ENCODE peak calls at places on chromosomes 16 and 17, in nine cellular contexts. N is EL, V is heart left ventricle, C is trophoblast cell, Q is T-cell, U is sciatic nerve, T is aorta, E is KG1, P is transverse colon. B is an unnamed sample.

GRCh38 chr17:512926-513325 is 160.3 kb upstream of the RPH3AL start:
- DNase-seq in N (peak), V (no peak), C (no peak), Q (no peak), U (no peak), T (peak), E (no peak), P (no peak), B (no peak)

GRCh38 chr16:530111-530817 is 2.8 kb downstream of the CAPN15 start:
- DNase-seq in N (no peak), V (no peak), C (no peak), Q (no peak), U (no peak), T (no peak), E (no peak), P (peak), B (no peak)

GRCh38 chr17:1491406-1492248 is 859 bp downstream of the MYO1C start:
- DNase-seq in N (peak), V (peak), C (peak), Q (no peak), U (peak), T (peak), E (no peak), P (peak), B (peak)

GRCh38 chr17:64736804-64737492 is 74.8 kb upstream of the SMURF2 start:
- DNase-seq in N (peak), V (peak), C (peak), Q (peak), U (no peak), T (no peak), E (peak), P (peak), B (peak)

GRCh38 chr17:57749701-57750100 is 4.6 kb upstream of the CCDC182 start:
- DNase-seq in N (no peak), V (no peak), C (no peak), Q (no peak), U (no peak), T (no peak), E (no peak), P (no peak), B (no peak)

GRCh38 chr17:62740066-62740465 is 68.0 kb downstream of the MARCHF10 start:
- DNase-seq in N (no peak), V (no peak), C (peak), Q (no peak), U (no peak), T (no peak), E (no peak), P (no peak), B (no peak)

GRCh38 chr16:57802635-57803412 is 533 bp upstream of the KIFC3 start:
- DNase-seq in N (no peak), V (no peak), C (no peak), Q (no peak), U (no peak), T (no peak), E (no peak), P (no peak), B (no peak)

GRCh38 chr17:40344321-40345160 is 20.0 kb downstream of the GJD3 start:
- DNase-seq in N (no peak), V (no peak), C (no peak), Q (no peak), U (no peak), T (no peak), E (no peak), P (peak), B (no peak)

GRCh38 chr17:82092094-82092586 is 5.9 kb downstream of the FASN start:
- DNase-seq in N (no peak), V (no peak), C (no peak), Q (no peak), U (no peak), T (no peak), E (no peak), P (no peak), B (no peak)

GRCh38 chr17:58741121-58741625 is 14.5 kb upstream of the PPM1E start:
- DNase-seq in N (peak), V (no peak), C (peak), Q (no peak), U (no peak), T (no peak), E (no peak), P (no peak), B (no peak)

GRCh38 chr17:12415031-12415430 is 250.7 kb upstream of the MYOCD start:
- DNase-seq in N (peak), V (no peak), C (peak), Q (no peak), U (no peak), T (no peak), E (no peak), P (no peak), B (no peak)

GRCh38 chr17:37182786-37183185 is 193.0 kb upstream of the C17orf78 start:
- DNase-seq in N (peak), V (no peak), C (no peak), Q (no peak), U (no peak), T (no peak), E (no peak), P (no peak), B (no peak)

GRCh38 chr17:64540118-64540776 is 33.5 kb downstream of the CEP95 start:
- DNase-seq in N (no peak), V (no peak), C (peak), Q (no peak), U (no peak), T (no peak), E (no peak), P (no peak), B (no peak)

GRCh38 chr17:65122836-65123756 is 14.1 kb upstream of the RGS9 start:
- DNase-seq in N (peak), V (peak), C (peak), Q (peak), U (peak), T (peak), E (peak), P (peak), B (peak)

GRCh38 chr17:46081018-46081320 is 81.9 kb downstream of the STH start:
- DNase-seq in N (no peak), V (no peak), C (no peak), Q (no peak), U (no peak), T (no peak), E (no peak), P (no peak), B (no peak)

GRCh38 chr16:83652898-83653297 is 154.9 kb upstream of the HSBP1 start:
- DNase-seq in N (peak), V (no peak), C (no peak), Q (no peak), U (no peak), T (no peak), E (no peak), P (no peak), B (no peak)

GRCh38 chr16:58462997-58463891 is 36.7 kb upstream of the NDRG4 start:
- DNase-seq in N (no peak), V (no peak), C (no peak), Q (no peak), U (no peak), T (no peak), E (no peak), P (no peak), B (no peak)

GRCh38 chr17:81518785-81519283 is 6.2 kb upstream of the ACTG1 start:
- DNase-seq in N (peak), V (peak), C (peak), Q (no peak), U (peak), T (peak), E (no peak), P (peak), B (no peak)

GRCh38 chr16:82657239-82657638 is 30.5 kb downstream of the CDH13 start:
- DNase-seq in N (peak), V (no peak), C (peak), Q (no peak), U (no peak), T (no peak), E (no peak), P (no peak), B (no peak)

GRCh38 chr17:40304464-40304863 is 4.5 kb upstream of the RARA start:
- DNase-seq in N (peak), V (no peak), C (peak), Q (no peak), U (no peak), T (no peak), E (no peak), P (no peak), B (no peak)

GRCh38 chr17:58694826-58695225 is 2.4 kb downstream of the RAD51C start:
- DNase-seq in N (no peak), V (no peak), C (peak), Q (no peak), U (no peak), T (no peak), E (no peak), P (no peak), B (no peak)

GRCh38 chr17:49191407-49191916 is 18.9 kb downstream of the GNGT2 start:
- DNase-seq in N (no peak), V (no peak), C (no peak), Q (no peak), U (no peak), T (no peak), E (no peak), P (no peak), B (no peak)

GRCh38 chr17:50195196-50195865 is 6.1 kb downstream of the COL1A1 start:
- DNase-seq in N (no peak), V (no peak), C (no peak), Q (no peak), U (no peak), T (no peak), E (no peak), P (no peak), B (no peak)

GRCh38 chr17:60729854-60730253 is 52.2 kb downstream of the BCAS3 start:
- DNase-seq in N (no peak), V (no peak), C (peak), Q (no peak), U (no peak), T (no peak), E (no peak), P (peak), B (no peak)

GRCh38 chr16:1991135-1991551 is 1.4 kb downstream of the SYNGR3 start:
- DNase-seq in N (no peak), V (no peak), C (no peak), Q (no peak), U (no peak), T (no peak), E (no peak), P (peak), B (no peak)

GRCh38 chr17:76107507-76107906 is 3.9 kb upstream of the EXOC7 start:
- DNase-seq in N (no peak), V (no peak), C (peak), Q (no peak), U (no peak), T (no peak), E (no peak), P (no peak), B (no peak)

B was measured in mucosa of gallbladder.